ENCODE peak calls at places on chromosomes 4 and X, in ten cellular contexts. M, J, W, E, U, O, I, Z, A and B are unnamed samples.

GRCh38 chr4:118557298-118557851 is 127.8 kb upstream of the METTL14 start:
- DNase-seq in M (no peak), J (peak), W (peak), E (peak), U (peak), O (no peak), I (peak), Z (no peak), A (no peak), B (peak)

GRCh38 chrX:144586756-144587155 is 660.5 kb upstream of the SPANXN1 start:
- DNase-seq in M (no peak), J (no peak), W (no peak), E (peak), U (no peak), O (no peak), I (no peak), Z (peak), A (peak), B (no peak)

GRCh38 chr4:176002007-176002623 is 63.5 kb upstream of the WDR17 start:
- DNase-seq in M (peak), J (peak), W (no peak), E (peak), U (peak), O (no peak), I (no peak), Z (peak), A (peak), B (no peak)

GRCh38 chr4:147981305-147981704 is 249.4 kb downstream of the ARHGAP10 start:
- DNase-seq in M (no peak), J (peak), W (no peak), E (no peak), U (no peak), O (no peak), I (peak), Z (no peak), A (no peak), B (peak)

GRCh38 chr4:56641494-56642051 is 39.5 kb downstream of the HOPX start:
- DNase-seq in M (no peak), J (no peak), W (no peak), E (peak), U (peak), O (no peak), I (peak), Z (no peak), A (peak), B (peak)

GRCh38 chrX:65924938-65925507 is 114.9 kb downstream of the VSIG4 start:
- DNase-seq in M (no peak), J (no peak), W (no peak), E (peak), U (no peak), O (no peak), I (no peak), Z (no peak), A (no peak), B (no peak)

GRCh38 chr4:122827258-122827887 is 742 bp downstream of the FGF2 start:
- DNase-seq in M (peak), J (peak), W (no peak), E (peak), U (no peak), O (no peak), I (peak), Z (no peak), A (peak), B (no peak)

GRCh38 chrX:54446084-54446483 is 5.9 kb downstream of the TSR2 start:
- DNase-seq in M (no peak), J (no peak), W (no peak), E (no peak), U (no peak), O (no peak), I (no peak), Z (no peak), A (no peak), B (no peak)

GRCh38 chr4:1674682-1675081 is 9.4 kb downstream of the FAM53A start:
- DNase-seq in M (no peak), J (no peak), W (no peak), E (no peak), U (no peak), O (no peak), I (no peak), Z (no peak), A (no peak), B (no peak)

GRCh38 chrX:102599084-102599949 is at the start of gene ARMCX5:
- DNase-seq in M (peak), J (peak), W (peak), E (peak), U (peak), O (peak), I (peak), Z (peak), A (peak), B (peak)

GRCh38 chrX:128106630-128107029 is 54.4 kb upstream of the ACTRT1 start:
- DNase-seq in M (no peak), J (no peak), W (no peak), E (no peak), U (no peak), O (no peak), I (no peak), Z (no peak), A (peak), B (no peak)

GRCh38 chrX:13569479-13570244 is at the start of gene EGFL6:
- DNase-seq in M (no peak), J (no peak), W (no peak), E (no peak), U (no peak), O (no peak), I (no peak), Z (no peak), A (peak), B (no peak)

GRCh38 chr4:113837397-113837796 is 75.9 kb upstream of the CAMK2D start:
- DNase-seq in M (no peak), J (peak), W (peak), E (no peak), U (no peak), O (no peak), I (peak), Z (no peak), A (peak), B (peak)

GRCh38 chr4:145829629-145830395 is 108.8 kb downstream of the ZNF827 start:
- DNase-seq in M (no peak), J (peak), W (no peak), E (no peak), U (no peak), O (no peak), I (no peak), Z (no peak), A (no peak), B (no peak)

GRCh38 chrX:39967348-39967747 is 130.4 kb downstream of the BCOR start:
- DNase-seq in M (no peak), J (no peak), W (no peak), E (no peak), U (no peak), O (no peak), I (no peak), Z (no peak), A (no peak), B (no peak)

GRCh38 chr4:166174717-166175510 is 301.9 kb downstream of the TLL1 start:
- DNase-seq in M (no peak), J (no peak), W (no peak), E (no peak), U (no peak), O (no peak), I (no peak), Z (no peak), A (no peak), B (peak)

GRCh38 chr4:6090936-6091335 is 72.7 kb upstream of the C4orf50 start:
- DNase-seq in M (no peak), J (no peak), W (no peak), E (no peak), U (no peak), O (no peak), I (no peak), Z (no peak), A (no peak), B (no peak)

GRCh38 chr4:141124224-141124623 is 9.0 kb downstream of the RNF150 start:
- DNase-seq in M (no peak), J (no peak), W (no peak), E (no peak), U (no peak), O (no peak), I (no peak), Z (no peak), A (no peak), B (no peak)

GRCh38 chr4:127810551-127810950 is 28.4 kb downstream of the HSPA4L start:
- DNase-seq in M (no peak), J (no peak), W (no peak), E (no peak), U (no peak), O (no peak), I (no peak), Z (no peak), A (no peak), B (no peak)

GRCh38 chr4:127809173-127809800 is 27.2 kb downstream of the HSPA4L start:
- DNase-seq in M (no peak), J (peak), W (no peak), E (no peak), U (no peak), O (no peak), I (peak), Z (no peak), A (peak), B (peak)
- TF ChIP-seq CTCF in M (no peak), J (no peak), W (no peak), E (no peak), U (no peak), O (no peak), I (peak), Z (no peak), A (no peak), B (peak)

GRCh38 chr4:87270144-87270543 is 49.7 kb upstream of the KLHL8 start:
- DNase-seq in M (no peak), J (peak), W (no peak), E (peak), U (peak), O (no peak), I (peak), Z (no peak), A (peak), B (peak)
- TF ChIP-seq CTCF in M (no peak), J (peak), W (peak), E (peak), U (peak), O (no peak), I (peak), Z (peak), A (peak), B (peak)

DNA sequence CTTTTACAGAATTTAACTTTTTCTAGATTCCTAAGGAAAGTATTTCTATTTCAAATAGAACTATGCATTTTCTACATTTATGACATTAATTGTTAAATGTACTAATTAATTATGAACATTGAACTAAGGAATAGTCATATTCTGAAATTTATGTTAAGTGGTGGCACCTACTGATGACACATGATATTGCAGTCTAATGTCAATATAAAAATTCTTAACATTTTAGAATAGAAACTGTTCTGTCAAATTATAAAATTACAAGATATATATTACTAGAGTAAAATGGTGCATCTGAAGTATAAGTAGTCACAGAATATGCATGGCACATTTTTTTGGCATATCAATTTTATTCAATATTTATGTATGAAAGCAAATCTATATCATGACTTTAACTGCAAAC is 40.2 kb upstream of the NDNF start:
- DNase-seq in M (no peak), J (no peak), W (no peak), E (no peak), U (no peak), O (no peak), I (no peak), Z (no peak), A (no peak), B (no peak)
- TF ChIP-seq CTCF in M (no peak), J (peak), W (no peak), E (peak), U (peak), O (no peak), I (no peak), Z (no peak), A (peak), B (peak)

DNA sequence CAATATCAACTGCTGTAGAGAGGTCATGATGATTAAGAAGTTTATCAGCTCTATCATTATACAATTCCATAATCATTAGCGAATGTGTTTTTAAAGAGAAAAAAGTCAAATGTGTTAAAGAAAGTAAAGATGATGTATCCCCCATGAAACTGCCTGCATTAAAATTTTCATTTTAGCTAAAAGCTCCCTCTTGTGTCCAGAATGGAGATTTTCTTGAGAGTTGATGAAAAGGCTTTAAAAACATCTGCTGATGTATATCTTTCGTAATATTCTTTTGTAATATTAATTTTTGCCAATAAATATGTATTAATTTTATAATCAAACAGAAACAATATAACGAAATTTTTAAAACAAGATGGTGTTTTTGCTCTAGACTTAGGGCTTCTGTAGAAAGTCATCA is 52.1 kb upstream of the LHFPL1 start:
- DNase-seq in M (no peak), J (peak), W (no peak), E (no peak), U (no peak), O (no peak), I (no peak), Z (no peak), A (peak), B (no peak)
- TF ChIP-seq CTCF in M (no peak), J (peak), W (no peak), E (peak), U (no peak), O (no peak), I (peak), Z (no peak), A (peak), B (no peak)

GRCh38 chr4:95141376-95141775 is 383.6 kb downstream of the BMPR1B start:
- DNase-seq in M (no peak), J (no peak), W (no peak), E (no peak), U (no peak), O (no peak), I (no peak), Z (no peak), A (no peak), B (no peak)

DNA sequence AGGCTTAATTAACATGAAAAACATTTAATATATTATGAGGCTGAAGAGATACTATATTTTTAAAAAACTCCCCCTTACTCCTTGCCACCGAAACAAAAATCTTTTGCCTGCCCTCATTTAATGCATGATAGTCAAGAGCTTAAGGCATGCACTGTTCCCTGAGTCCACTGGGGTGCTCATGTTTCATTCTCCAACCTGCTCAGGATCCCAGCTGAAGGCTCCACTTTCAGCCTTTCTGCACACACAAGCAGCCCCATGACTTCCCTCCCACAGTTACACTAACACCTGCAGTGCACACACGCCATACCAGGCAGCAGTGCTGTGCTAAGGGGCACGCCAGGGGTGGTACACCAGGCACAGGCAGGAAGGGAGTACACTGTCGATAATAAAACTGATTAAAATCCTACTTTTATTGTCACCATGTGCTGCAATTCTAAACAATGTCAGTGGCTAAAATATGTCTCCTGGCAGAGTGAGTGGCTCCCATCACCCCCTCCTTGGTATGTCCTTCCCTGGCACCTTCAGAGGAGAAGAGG is 385.2 kb downstream of the BMPR1B start:
- DNase-seq in M (no peak), J (no peak), W (no peak), E (no peak), U (no peak), O (no peak), I (no peak), Z (no peak), A (no peak), B (no peak)
- TF ChIP-seq CTCF in M (no peak), J (no peak), W (no peak), E (no peak), U (no peak), O (no peak), I (no peak), Z (no peak), A (no peak), B (no peak)

GRCh38 chr4:183718876-183719275 is 59.8 kb downstream of the TRAPPC11 start:
- DNase-seq in M (no peak), J (no peak), W (no peak), E (no peak), U (no peak), O (no peak), I (no peak), Z (no peak), A (no peak), B (no peak)

GRCh38 chr4:183721207-183722081 is 62.4 kb downstream of the TRAPPC11 start:
- DNase-seq in M (peak), J (peak), W (peak), E (peak), U (no peak), O (no peak), I (peak), Z (peak), A (peak), B (no peak)

GRCh38 chr4:183727482-183727881 is 68.4 kb downstream of the TRAPPC11 start:
- DNase-seq in M (no peak), J (no peak), W (no peak), E (no peak), U (no peak), O (no peak), I (no peak), Z (no peak), A (no peak), B (no peak)

GRCh38 chr4:183723561-183724228 is 64.6 kb downstream of the TRAPPC11 start:
- DNase-seq in M (no peak), J (no peak), W (no peak), E (no peak), U (no peak), O (no peak), I (no peak), Z (no peak), A (no peak), B (no peak)

DNA sequence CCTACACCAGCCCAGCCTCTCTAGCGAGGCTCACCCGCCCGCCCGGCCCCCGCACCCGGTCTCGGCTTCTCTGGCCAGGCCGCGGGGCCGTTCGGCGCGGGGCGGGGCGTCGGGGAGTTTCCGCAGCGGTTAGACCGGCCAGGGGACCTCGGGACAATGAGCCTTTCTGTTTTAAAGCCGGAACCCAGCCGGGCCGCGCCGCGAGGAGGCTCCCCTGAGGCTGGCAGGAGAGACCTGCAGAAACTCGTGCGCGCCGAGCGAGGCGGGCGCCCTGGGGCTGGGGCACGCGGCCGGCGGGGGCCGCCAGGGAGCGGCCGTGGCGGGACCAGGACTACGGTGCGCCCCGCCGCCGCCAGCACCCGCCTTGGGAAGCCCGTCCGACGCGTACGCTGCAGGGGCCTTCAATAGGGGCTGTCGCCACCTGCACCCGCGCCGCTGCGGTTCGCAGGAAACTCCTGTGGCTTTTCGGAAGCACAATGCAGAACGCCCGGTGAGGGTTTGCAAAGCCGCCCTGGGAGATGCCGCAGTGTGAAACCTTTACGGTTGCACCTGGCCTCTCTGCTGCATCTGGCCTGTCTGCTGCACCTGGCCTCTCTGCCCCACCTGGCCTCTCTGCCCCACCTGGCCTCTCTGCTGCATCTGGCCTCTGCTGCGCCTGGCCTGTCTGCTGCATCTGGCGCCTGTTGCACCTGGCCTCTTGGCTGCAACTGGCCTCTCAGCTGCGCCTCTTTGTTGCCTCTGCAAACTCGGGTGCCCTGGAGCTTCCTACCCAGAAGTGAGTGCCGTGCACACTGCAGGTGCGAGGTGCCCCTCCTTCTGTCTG is 63.9 kb downstream of the TRAPPC11 start:
- DNase-seq in M (peak), J (peak), W (peak), E (peak), U (no peak), O (peak), I (peak), Z (peak), A (peak), B (peak)
- TF ChIP-seq CTCF in M (no peak), J (no peak), W (no peak), E (no peak), U (no peak), O (no peak), I (no peak), Z (no peak), A (no peak), B (no peak)

GRCh38 chrX:17930850-17931249 is 69.8 kb upstream of the RAI2 start:
- DNase-seq in M (no peak), J (no peak), W (no peak), E (no peak), U (no peak), O (no peak), I (no peak), Z (no peak), A (no peak), B (no peak)
- TF ChIP-seq CTCF in M (no peak), J (no peak), W (no peak), E (no peak), U (peak), O (no peak), I (no peak), Z (no peak), A (no peak), B (no peak)

GRCh38 chr4:58061967-58062366 is 951.8 kb upstream of the IGFBP7 start:
- DNase-seq in M (no peak), J (peak), W (no peak), E (no peak), U (no peak), O (no peak), I (no peak), Z (no peak), A (no peak), B (no peak)
- TF ChIP-seq CTCF in M (no peak), J (peak), W (no peak), E (no peak), U (no peak), O (no peak), I (no peak), Z (no peak), A (peak), B (no peak)

GRCh38 chrX:38561126-38561868 is at the start of gene TSPAN7:
- DNase-seq in M (peak), J (peak), W (peak), E (no peak), U (peak), O (peak), I (peak), Z (peak), A (peak), B (peak)

GRCh38 chrX:38558681-38559080 is 2.7 kb upstream of the TSPAN7 start:
- DNase-seq in M (no peak), J (no peak), W (no peak), E (no peak), U (no peak), O (no peak), I (no peak), Z (no peak), A (no peak), B (no peak)

GRCh38 chrX:38560776-38561125 is 591 bp upstream of the TSPAN7 start:
- DNase-seq in M (no peak), J (peak), W (no peak), E (no peak), U (no peak), O (no peak), I (no peak), Z (no peak), A (no peak), B (no peak)

GRCh38 chrX:38563006-38563405 is 1.7 kb downstream of the TSPAN7 start:
- DNase-seq in M (no peak), J (no peak), W (no peak), E (no peak), U (no peak), O (no peak), I (no peak), Z (no peak), A (peak), B (no peak)

GRCh38 chrX:38561951-38562719 is 793 bp downstream of the TSPAN7 start:
- DNase-seq in M (peak), J (no peak), W (no peak), E (no peak), U (no peak), O (no peak), I (no peak), Z (peak), A (peak), B (no peak)
- TF ChIP-seq CTCF in M (no peak), J (no peak), W (no peak), E (no peak), U (no peak), O (no peak), I (no peak), Z (no peak), A (no peak), B (no peak)

GRCh38 chr4:22356996-22357596 is 158.8 kb downstream of the ADGRA3 start:
- DNase-seq in M (no peak), J (peak), W (no peak), E (no peak), U (no peak), O (no peak), I (no peak), Z (no peak), A (peak), B (peak)
- TF ChIP-seq CTCF in M (no peak), J (peak), W (peak), E (no peak), U (no peak), O (no peak), I (peak), Z (no peak), A (peak), B (peak)